ENCODE peak calls at places on chromosomes 3 and 15, in nine cellular contexts. Q is ecto neural progenitor cell; O is LoVo; M is activated CD4-positive, alpha-beta T cell treated with anti-CD3 and anti-CD28 coated beads, Interleukin-2, amount 10 ng/mL, durations not matched to agents 7 days and 5 days; L is activated naive CD8-positive, alpha-beta T cell treated with anti-CD3 and anti-CD28 coated beads, Interleukin-2, amount 10 ng/mL, durations not matched to agents 7 days and 5 days; X is astrocyte of the spinal cord; N is stimulated activated CD8-positive, alpha-beta memory T cell treated with anti-CD3 and anti-CD28 coated beads, Interleukin-15, amount 100 ng/mL, for 1 hour; T is WTC11; W is kidney glomerular epithelial cell. J is an unnamed sample.

GRCh38 chr3:52532517-52532837 is 1.2 kb downstream of the NT5DC2 start:
- DNase-seq in Q (peak), O (peak), M (no peak), L (peak), X (peak), N (no peak), T (peak), W (no peak), J (no peak)

GRCh38 chr3:105417538-105418289 is 51.0 kb downstream of the ALCAM start:
- DNase-seq in Q (no peak), O (no peak), M (no peak), L (no peak), X (peak), N (no peak), T (no peak), W (no peak), J (no peak)

GRCh38 chr15:81106560-81106959 is 27.5 kb upstream of the CFAP161 start:
- DNase-seq in Q (peak), O (peak), M (peak), L (peak), X (peak), N (no peak), T (peak), W (peak), J (peak)

GRCh38 chr3:69357196-69357595 is 28.7 kb downstream of the FRMD4B start:
- DNase-seq in Q (no peak), O (peak), M (no peak), L (no peak), X (no peak), N (no peak), T (no peak), W (no peak), J (no peak)

GRCh38 chr3:70620956-70621355 is 308.5 kb upstream of the MDFIC2 start:
- DNase-seq in Q (no peak), O (no peak), M (no peak), L (no peak), X (no peak), N (no peak), T (no peak), W (no peak), J (no peak)

GRCh38 chr3:194761384-194761783 is 75.7 kb downstream of the FAM43A start:
- DNase-seq in Q (no peak), O (no peak), M (no peak), L (no peak), X (no peak), N (no peak), T (no peak), W (peak), J (no peak)

GRCh38 chr15:28881170-28881569 is 4.6 kb upstream of the APBA2 start:
- DNase-seq in Q (no peak), O (no peak), M (no peak), L (no peak), X (peak), N (no peak), T (no peak), W (no peak), J (no peak)

GRCh38 chr3:189276481-189277190 is 104.9 kb downstream of the TPRG1 start:
- DNase-seq in Q (no peak), O (peak), M (no peak), L (no peak), X (peak), N (no peak), T (no peak), W (no peak), J (no peak)

GRCh38 chr15:85542895-85543331 is 162.5 kb downstream of the AKAP13 start:
- DNase-seq in Q (no peak), O (peak), M (no peak), L (no peak), X (no peak), N (no peak), T (no peak), W (no peak), J (no peak)

GRCh38 chr15:72358532-72359180 is 17.2 kb downstream of the HEXA start:
- DNase-seq in Q (no peak), O (no peak), M (no peak), L (no peak), X (peak), N (no peak), T (no peak), W (peak), J (no peak)

GRCh38 chr15:44250566-44250965 is 38.0 kb upstream of the GOLM2 start:
- DNase-seq in Q (no peak), O (no peak), M (no peak), L (no peak), X (no peak), N (no peak), T (no peak), W (no peak), J (no peak)

GRCh38 chr3:52489453-52489852 is 5.7 kb upstream of the STAB1 start:
- DNase-seq in Q (no peak), O (no peak), M (no peak), L (no peak), X (no peak), N (no peak), T (no peak), W (no peak), J (no peak)

GRCh38 chr3:196216081-196216564 is at the start of gene SLC51A:
- DNase-seq in Q (peak), O (no peak), M (no peak), L (no peak), X (no peak), N (no peak), T (peak), W (no peak), J (no peak)

GRCh38 chr15:74184582-74185091 is 11.1 kb downstream of the ISLR start:
- DNase-seq in Q (no peak), O (no peak), M (no peak), L (no peak), X (no peak), N (no peak), T (no peak), W (no peak), J (no peak)

GRCh38 chr3:123021986-123022510 is 5.5 kb downstream of the SEMA5B start:
- DNase-seq in Q (no peak), O (no peak), M (no peak), L (no peak), X (no peak), N (no peak), T (no peak), W (peak), J (no peak)

GRCh38 chr15:80776420-80777045 is 2.6 kb upstream of the CEMIP start:
- DNase-seq in Q (peak), O (peak), M (peak), L (peak), X (peak), N (peak), T (peak), W (peak), J (peak)

GRCh38 chr3:50388720-50389352 is 29.5 kb upstream of the TMEM115 start:
- DNase-seq in Q (no peak), O (no peak), M (no peak), L (no peak), X (peak), N (no peak), T (no peak), W (no peak), J (no peak)

GRCh38 chr3:185070491-185071335 is 82.1 kb downstream of the C3orf70 start:
- DNase-seq in Q (peak), O (no peak), M (no peak), L (no peak), X (no peak), N (no peak), T (peak), W (no peak), J (no peak)

GRCh38 chr15:90294601-90295269 is 29.3 kb downstream of the NGRN start:
- DNase-seq in Q (no peak), O (no peak), M (no peak), L (no peak), X (no peak), N (no peak), T (peak), W (no peak), J (no peak)

GRCh38 chr15:61479601-61480000 is 250.5 kb upstream of the RORA start:
- DNase-seq in Q (no peak), O (peak), M (no peak), L (no peak), X (peak), N (no peak), T (no peak), W (no peak), J (no peak)

GRCh38 chr3:141456328-141456689 is 30.5 kb upstream of the RASA2 start:
- DNase-seq in Q (no peak), O (no peak), M (no peak), L (no peak), X (peak), N (no peak), T (no peak), W (no peak), J (peak)

GRCh38 chr3:171950373-171950772 is 89.0 kb upstream of the FNDC3B start:
- DNase-seq in Q (no peak), O (peak), M (no peak), L (no peak), X (peak), N (no peak), T (no peak), W (peak), J (no peak)

GRCh38 chr15:74411686-74412085 is 22.1 kb downstream of the SEMA7A start:
- DNase-seq in Q (no peak), O (no peak), M (no peak), L (no peak), X (no peak), N (no peak), T (no peak), W (no peak), J (no peak)

GRCh38 chr3:53495518-53496501 is 1.4 kb downstream of the CACNA1D start:
- DNase-seq in Q (peak), O (no peak), M (no peak), L (no peak), X (no peak), N (no peak), T (peak), W (no peak), J (no peak)

GRCh38 chr3:11556851-11557644 is 86.7 kb downstream of the VGLL4 start:
- DNase-seq in Q (no peak), O (no peak), M (no peak), L (no peak), X (peak), N (no peak), T (no peak), W (peak), J (no peak)

GRCh38 chr15:71743861-71744382 is 66.4 kb upstream of the NR2E3 start:
- DNase-seq in Q (no peak), O (peak), M (peak), L (peak), X (peak), N (peak), T (peak), W (peak), J (peak)

GRCh38 chr3:97232635-97233034 is 418.2 kb downstream of the EPHA6 start:
- DNase-seq in Q (no peak), O (no peak), M (no peak), L (no peak), X (no peak), N (no peak), T (no peak), W (no peak), J (no peak)

GRCh38 chr3:100254168-100254777 is 6.5 kb upstream of the TBC1D23 start:
- DNase-seq in Q (peak), O (peak), M (peak), L (peak), X (peak), N (no peak), T (peak), W (peak), J (peak)

GRCh38 chr3:193872265-193872753 is 263.6 kb upstream of the HES1 start:
- DNase-seq in Q (no peak), O (peak), M (no peak), L (no peak), X (peak), N (no peak), T (no peak), W (peak), J (peak)

GRCh38 chr3:55172913-55173312 is 245.1 kb upstream of the LRTM1 start:
- DNase-seq in Q (no peak), O (peak), M (no peak), L (no peak), X (no peak), N (no peak), T (no peak), W (no peak), J (no peak)

GRCh38 chr3:22491326-22491725 is 711.8 kb upstream of the UBE2E2 start:
- DNase-seq in Q (no peak), O (no peak), M (no peak), L (no peak), X (no peak), N (no peak), T (no peak), W (no peak), J (no peak)

GRCh38 chr15:72838311-72838731 is 54.8 kb upstream of the ADPGK start:
- DNase-seq in Q (no peak), O (no peak), M (no peak), L (no peak), X (peak), N (no peak), T (no peak), W (no peak), J (peak)

GRCh38 chr15:90230071-90230494 is 3.7 kb downstream of the CIB1 start:
- DNase-seq in Q (no peak), O (no peak), M (no peak), L (no peak), X (no peak), N (no peak), T (no peak), W (no peak), J (no peak)